ENCODE peak calls at places on chromosome 7, in four cellular contexts. F, B, O and I are unnamed samples. For H3K9me3, the result is how much of the 10 kb centered on the place peaks cover.

GRCh38 chr7:27214587-27214950 is 14.7 kb upstream of the HOXA13 start:
- DNase-seq in F (no peak), B (no peak), O (no peak), I (no peak)

GRCh38 chr7:19470031-19470430 is 238.8 kb downstream of the POLR1F start:
- DNase-seq in O (no peak), B (no peak), F (no peak), I (no peak)

GRCh38 chr7:50342616-50343114 is 38.1 kb downstream of the IKZF1 start:
- DNase-seq in F (no peak), B (no peak), O (no peak), I (peak)

GRCh38 chr7:110835209-110835608 is 255.7 kb upstream of the LRRN3 start:
- DNase-seq in F (peak), B (peak), O (no peak), I (no peak)

GRCh38 chr7:101985646-101986199 is 168.3 kb downstream of the CUX1 start:
- DNase-seq in F (no peak), O (no peak), B (no peak), I (no peak)

GRCh38 chr7:105210721-105211205 is 178.0 kb downstream of the SRPK2 start:
- DNase-seq in O (peak), B (no peak), F (no peak), I (no peak)

GRCh38 chr7:33845991-33846509 is 59.3 kb upstream of the BMPER start:
- DNase-seq in O (no peak), F (no peak), B (peak), I (peak)

GRCh38 chr7:93862651-93863050 is 27.9 kb downstream of the TFPI2 start:
- DNase-seq in O (no peak), F (no peak), B (no peak), I (no peak)

GRCh38 chr7:26709210-26709990 is 155.0 kb downstream of the SKAP2 start:
- DNase-seq in B (peak), F (no peak), O (no peak), I (no peak)

GRCh38 chr7:93016085-93016471 is 101.7 kb downstream of the SAMD9 start:
- DNase-seq in F (no peak), O (no peak), B (no peak), I (peak)

GRCh38 chr7:46834921-46835320 is 747.0 kb downstream of the TNS3 start:
- DNase-seq in B (no peak), F (no peak), O (no peak), I (no peak)

GRCh38 chr7:73669316-73669715 is 1.7 kb downstream of the VPS37D start:
- DNase-seq in F (peak), O (no peak), B (no peak), I (no peak)

GRCh38 chr7:137978464-137979237 is 23.2 kb downstream of the CREB3L2 start:
- DNase-seq in O (no peak), F (no peak), B (peak), I (peak)

GRCh38 chr7:47404005-47404404 is 177.9 kb downstream of the TNS3 start:
- DNase-seq in F (no peak), B (no peak), O (no peak), I (peak)

GRCh38 chr7:111788426-111788825 is 226.1 kb upstream of the IMMP2L start:
- DNase-seq in O (peak), B (no peak), F (no peak), I (no peak)

GRCh38 chr7:44291066-44291732 is 34.2 kb downstream of the CAMK2B start:
- DNase-seq in B (peak), O (no peak), F (peak), I (no peak)

DNA sequence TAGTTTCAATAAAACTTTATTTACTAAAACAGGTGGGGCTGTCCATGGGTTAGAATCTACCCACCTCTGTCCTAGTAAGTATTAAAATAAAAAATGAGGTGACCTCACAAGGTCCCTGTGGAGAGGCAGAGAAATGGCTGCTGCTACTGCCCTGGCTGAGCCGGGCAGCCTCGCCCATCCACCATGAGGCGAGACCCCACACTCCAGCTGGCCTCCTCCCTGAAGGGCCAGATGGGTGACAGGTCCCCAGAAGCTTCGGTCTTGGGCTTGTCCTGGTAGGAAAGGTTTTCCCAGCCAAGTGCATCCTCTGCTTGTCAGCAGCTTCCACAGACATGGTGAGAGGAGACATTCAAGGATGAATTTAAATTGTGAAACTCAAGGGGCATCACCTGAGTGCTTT is 565.8 kb downstream of the PTPRN2 start:
- DNase-seq in F (no peak), O (no peak), B (no peak), I (no peak)
- H3K9me3 ChIP-seq in F (under half), O (under half), B (under half), I (under half)

DNA sequence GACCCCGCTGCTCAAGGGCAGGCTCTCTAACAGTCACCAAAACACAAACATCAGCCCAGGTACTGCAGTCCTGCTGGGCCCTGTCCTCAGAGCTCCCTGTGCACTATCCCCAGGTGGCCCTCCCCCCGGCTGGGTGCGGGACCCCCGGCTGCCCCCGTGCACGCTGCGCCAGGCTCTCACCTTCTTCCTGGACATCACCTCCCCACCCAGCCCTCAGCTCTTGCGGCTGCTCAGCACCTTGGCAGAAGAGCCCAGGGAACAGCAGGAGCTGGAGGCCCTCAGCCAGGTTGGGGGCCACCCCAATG is 14.3 kb downstream of the ATG9B start:
- DNase-seq in F (no peak), O (no peak), B (no peak), I (no peak)
- H3K9ac ChIP-seq in F (no peak), O (peak), B (no peak), I (no peak)

GRCh38 chr7:52537051-52537450 is 498.4 kb upstream of the POM121L12 start:
- DNase-seq in B (no peak), F (no peak), O (no peak), I (no peak)

GRCh38 chr7:52539414-52539813 is 496.0 kb upstream of the POM121L12 start:
- DNase-seq in F (no peak), O (no peak), B (no peak), I (no peak)

DNA sequence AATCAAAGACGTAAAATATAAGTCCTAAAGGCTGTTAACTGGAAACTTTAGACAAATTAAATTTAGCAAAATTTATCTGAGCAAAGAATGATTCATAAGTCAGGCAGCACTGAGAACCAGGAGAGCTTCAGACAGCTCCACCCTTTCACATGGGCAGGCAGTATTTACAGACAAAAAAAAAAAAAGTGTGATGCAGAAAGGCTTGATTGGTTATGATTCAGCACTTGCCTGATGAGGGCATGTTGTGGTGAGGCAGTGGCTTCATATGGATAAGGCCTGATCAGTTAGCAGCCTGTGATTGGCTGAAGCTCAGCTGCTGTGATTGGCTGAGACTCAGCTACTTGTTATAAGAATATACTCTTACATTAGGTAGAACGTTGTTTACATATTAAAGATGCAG is 495.4 kb upstream of the POM121L12 start:
- DNase-seq in F (no peak), O (no peak), B (peak), I (no peak)
- H3K9me3 ChIP-seq in F (under half), O (under half), B (under half), I (under half)

DNA sequence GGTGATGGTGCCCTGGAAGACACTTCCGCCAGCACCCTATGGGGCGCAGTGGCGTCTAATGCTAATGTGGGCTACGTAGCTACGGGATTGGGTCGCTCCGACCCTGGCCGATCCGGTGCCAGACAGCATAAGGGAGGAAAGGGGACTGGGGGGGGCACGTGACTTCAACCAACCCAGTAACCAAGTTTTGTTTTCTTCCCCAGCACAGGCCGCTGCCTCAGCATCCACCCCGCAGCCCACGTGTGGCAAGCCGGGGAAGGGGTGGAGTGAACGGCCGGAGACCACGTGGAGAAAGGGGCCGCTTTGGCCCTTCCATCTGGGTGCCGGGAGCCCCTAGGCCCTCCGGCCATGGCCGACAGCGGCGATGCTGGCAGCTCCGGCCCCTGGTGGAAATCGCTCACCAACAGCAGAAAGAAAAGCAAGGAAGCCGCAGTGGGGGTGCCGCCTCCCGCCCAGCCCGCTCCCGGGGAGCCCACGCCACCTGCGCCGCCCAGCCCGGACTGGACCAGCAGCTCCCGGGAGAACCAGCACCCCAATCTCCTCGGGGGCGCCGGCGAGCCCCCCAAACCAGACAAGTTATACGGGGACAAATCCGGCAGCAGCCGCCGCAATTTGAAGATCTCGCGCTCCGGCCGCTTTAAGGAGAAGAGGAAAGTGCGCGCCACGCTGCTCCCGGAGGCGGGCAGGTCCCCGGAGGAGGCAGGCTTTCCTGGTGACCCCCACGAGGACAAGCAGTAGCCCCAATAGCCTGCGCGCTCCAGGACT is 2.5 kb downstream of the PRR15 start:
- DNase-seq in B (no peak), F (peak), O (no peak), I (peak)
- H3K9ac ChIP-seq in B (no peak), F (no peak), O (peak), I (peak)

GRCh38 chr7:152369518-152369917 is 66.3 kb downstream of the KMT2C start:
- DNase-seq in O (no peak), F (no peak), B (no peak), I (no peak)

GRCh38 chr7:152365982-152366603 is 69.7 kb downstream of the KMT2C start:
- DNase-seq in O (no peak), B (no peak), F (no peak), I (no peak)

GRCh38 chr7:152367170-152367569 is 68.6 kb downstream of the KMT2C start:
- DNase-seq in O (no peak), F (no peak), B (no peak), I (no peak)

GRCh38 chr7:152366662-152367061 is 69.1 kb downstream of the KMT2C start:
- DNase-seq in F (no peak), O (no peak), B (no peak), I (no peak)

DNA sequence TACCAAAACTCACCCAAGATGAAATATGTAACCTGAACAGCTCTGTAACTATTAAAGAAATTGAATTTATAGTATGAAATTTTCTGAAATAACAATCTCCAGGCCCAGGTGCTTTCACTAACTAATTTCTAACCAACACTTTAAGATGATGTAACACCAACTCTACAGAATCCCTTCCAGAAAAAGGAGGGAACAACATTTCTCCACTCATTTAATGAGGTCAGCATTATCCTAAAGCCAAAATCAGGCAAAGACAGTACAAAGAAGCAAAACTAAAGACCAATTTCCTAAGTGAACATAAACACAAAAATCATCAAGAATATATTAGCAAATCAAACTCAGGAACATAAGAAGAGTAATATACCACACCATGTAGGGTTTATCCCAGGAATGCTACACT is 65.5 kb downstream of the KMT2C start:
- DNase-seq in F (no peak), B (no peak), O (no peak), I (no peak)
- H3K9me3 ChIP-seq in F (under half), B (under half), O (under half), I (under half)

DNA sequence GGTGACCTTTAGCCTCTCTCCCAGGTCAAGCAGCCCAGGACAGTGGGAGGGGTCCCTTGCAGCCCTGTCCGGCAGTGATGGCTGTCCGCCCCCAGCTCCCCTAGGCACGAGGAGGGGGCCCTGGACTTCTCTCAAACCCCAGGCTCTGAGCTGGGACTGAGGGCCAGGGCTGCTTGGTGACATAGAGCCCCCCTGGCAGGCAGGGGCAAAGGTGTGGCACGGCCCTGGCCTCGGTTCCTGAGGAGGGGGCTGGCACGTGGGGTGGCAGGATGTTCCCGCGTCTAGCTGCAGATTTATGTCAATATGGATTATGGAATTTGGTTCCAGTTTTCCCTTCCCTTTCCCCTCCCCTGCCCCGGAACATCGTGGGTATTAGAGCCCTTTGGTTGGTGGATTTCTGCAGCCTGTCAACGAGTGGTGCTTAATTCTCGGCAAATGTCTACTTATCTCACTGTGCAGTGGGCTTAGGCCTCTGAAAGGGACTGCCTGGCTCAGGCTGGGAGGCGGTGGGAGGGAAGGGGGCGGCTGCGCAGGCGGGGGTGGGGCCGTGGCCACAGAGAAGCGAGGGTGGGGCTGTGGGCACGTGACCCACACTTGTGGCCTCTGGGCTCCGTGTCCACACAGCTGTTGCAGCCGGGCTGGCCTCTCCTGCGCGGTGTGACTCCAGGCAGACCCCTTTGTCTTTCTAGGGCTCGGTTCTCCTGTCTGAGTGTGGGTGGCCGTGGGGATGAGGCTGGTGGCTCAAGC is 19.3 kb downstream of the UNCX start:
- DNase-seq in O (no peak), B (no peak), F (no peak), I (no peak)
- H3K9ac ChIP-seq in O (no peak), B (no peak), F (no peak), I (no peak)

DNA sequence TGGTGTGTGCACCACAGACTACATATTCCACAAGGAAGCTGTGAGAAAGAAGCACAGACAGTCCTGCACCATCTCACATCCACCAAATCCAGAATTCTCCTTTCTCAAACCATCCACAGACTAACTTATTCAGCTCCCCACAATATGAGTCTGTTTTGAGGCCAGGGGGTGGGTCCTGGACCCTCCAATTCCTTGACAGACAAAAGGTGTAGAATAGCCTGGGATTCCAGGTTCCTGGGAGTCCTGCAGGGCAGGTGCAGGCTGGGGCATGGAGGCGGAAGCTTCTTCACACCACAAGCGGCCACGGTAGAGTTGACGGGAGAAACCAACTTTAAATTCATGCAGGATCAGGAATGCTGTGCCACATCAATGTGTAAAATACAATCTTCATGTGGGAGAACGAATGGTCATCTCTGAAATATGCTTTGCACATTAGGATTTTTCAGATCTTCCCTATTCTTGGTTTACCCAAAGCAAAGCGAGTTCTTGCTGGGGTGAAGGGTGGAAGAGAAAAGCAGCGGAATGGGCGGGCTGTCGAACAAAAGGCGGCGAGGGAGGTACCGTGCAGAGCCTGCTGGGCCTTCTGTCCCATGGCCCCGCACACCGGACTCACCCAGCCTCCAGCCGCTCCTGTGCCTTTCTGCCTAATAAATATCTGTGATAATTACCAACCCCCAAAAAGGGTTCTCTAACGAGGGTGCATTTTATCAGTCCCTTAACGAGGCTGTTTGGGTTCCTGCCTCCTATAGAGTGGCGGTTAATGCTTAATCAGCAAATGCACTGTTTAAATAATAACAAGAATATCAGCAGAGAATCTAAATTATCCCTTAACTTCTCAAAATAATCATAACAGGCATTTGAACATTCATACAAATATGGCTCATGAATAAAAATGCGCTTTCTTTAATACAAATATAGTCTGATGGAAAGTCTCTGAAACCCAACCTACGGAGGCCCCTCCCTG is 514.0 kb downstream of the DNAJB6 start:
- DNase-seq in F (no peak), O (no peak), B (no peak), I (no peak)
- H3K9me3 ChIP-seq in F (under half), O (under half), B (under half), I (under half)

GRCh38 chr7:41699532-41699931 is 3.4 kb downstream of the INHBA start:
- DNase-seq in F (no peak), B (no peak), O (no peak), I (peak)
- H3K9ac ChIP-seq in F (peak), B (peak), O (no peak), I (peak)

DNA sequence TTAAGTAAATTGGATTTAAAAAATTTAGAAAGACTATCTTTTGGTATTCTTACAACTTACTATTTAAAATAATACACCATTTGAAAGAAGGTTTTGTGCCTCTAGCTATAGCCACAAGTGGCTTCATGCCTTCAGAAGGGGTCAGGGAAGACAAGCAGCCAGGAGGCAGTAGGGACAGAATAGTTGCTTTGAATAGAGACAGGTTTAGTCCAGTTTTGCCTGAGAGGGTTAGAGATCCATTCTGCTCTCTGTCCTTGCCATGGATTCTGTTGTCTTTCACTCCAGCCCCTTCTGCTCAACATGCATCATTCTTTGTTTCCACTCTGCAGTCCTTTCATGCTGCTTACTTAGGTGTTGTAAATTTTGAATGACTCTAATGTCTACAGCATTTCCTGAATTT is 60.2 kb downstream of the CNTNAP2 start:
- DNase-seq in O (peak), B (no peak), F (no peak), I (no peak)
- H3K9me3 ChIP-seq in O (under half), B (under half), F (under half), I (under half)